ENCODE peak calls at places on chromosome 15, in ten cellular contexts. A is IMR-90, P is heart left ventricle, Y is A549, T is stomach, K is uterus, E is sigmoid colon, C is ovary, F is HCT116, G is esophagus squamous epithelium. W is an unnamed sample.

GRCh38 chr15:101453123-101454120 is 36.1 kb downstream of the PCSK6 start:
- DNase-seq in A (no peak), P (no peak), Y (no peak), T (no peak), K (no peak), E (no peak), C (no peak), F (no peak), G (no peak), W (peak)

GRCh38 chr15:73822998-73823397 is 50.4 kb upstream of the TBC1D21 start:
- DNase-seq in A (peak), P (no peak), Y (no peak), T (no peak), K (no peak), E (no peak), C (no peak), F (no peak), G (no peak), W (no peak)

GRCh38 chr15:76293361-76293760 is 17.9 kb downstream of the ETFA start:
- DNase-seq in A (peak), P (no peak), Y (no peak), T (no peak), K (no peak), E (no peak), C (no peak), F (no peak), G (no peak), W (no peak)

GRCh38 chr15:63327648-63328421 is 50.4 kb downstream of the APH1B start:
- DNase-seq in A (no peak), P (peak), Y (no peak), T (no peak), K (no peak), E (no peak), C (no peak), F (no peak), G (no peak), W (no peak)

GRCh38 chr15:52657338-52657737 is 21.9 kb downstream of the ATOSA start:
- DNase-seq in A (peak), P (no peak), Y (no peak), T (no peak), K (no peak), E (no peak), C (no peak), F (no peak), G (no peak), W (no peak)

GRCh38 chr15:40333922-40334492 is 6.7 kb downstream of the CCDC9B start:
- DNase-seq in A (peak), P (peak), Y (no peak), T (no peak), K (no peak), E (peak), C (peak), F (no peak), G (no peak), W (peak)

GRCh38 chr15:52805351-52806283 is 15.5 kb upstream of the ONECUT1 start:
- DNase-seq in A (no peak), P (no peak), Y (no peak), T (no peak), K (no peak), E (no peak), C (no peak), F (no peak), G (no peak), W (no peak)

GRCh38 chr15:71451080-71451479 is 335.8 kb downstream of the THSD4 start:
- DNase-seq in A (no peak), P (no peak), Y (no peak), T (no peak), K (no peak), E (no peak), C (no peak), F (no peak), G (no peak), W (no peak)

GRCh38 chr15:68678746-68679145 is 100.0 kb downstream of the CORO2B start:
- DNase-seq in A (no peak), P (no peak), Y (no peak), T (no peak), K (no peak), E (peak), C (no peak), F (no peak), G (no peak), W (no peak)

GRCh38 chr15:87348746-87349145 is 907.8 kb downstream of the NTRK3 start:
- DNase-seq in A (peak), P (no peak), Y (no peak), T (no peak), K (no peak), E (no peak), C (no peak), F (no peak), G (no peak), W (no peak)

GRCh38 chr15:84400820-84401219 is 165.2 kb downstream of the GOLGA6L4 start:
- DNase-seq in A (no peak), P (peak), Y (no peak), T (no peak), K (no peak), E (no peak), C (peak), F (no peak), G (no peak), W (no peak)

GRCh38 chr15:81327526-81327925 is 3.6 kb upstream of the STARD5 start:
- DNase-seq in A (peak), P (no peak), Y (no peak), T (no peak), K (no peak), E (no peak), C (no peak), F (no peak), G (no peak), W (no peak)

GRCh38 chr15:95929232-95929846 is 401.2 kb upstream of the NR2F2 start:
- DNase-seq in A (peak), P (no peak), Y (no peak), T (no peak), K (no peak), E (no peak), C (no peak), F (no peak), G (no peak), W (no peak)

GRCh38 chr15:29141206-29141907 is 128.3 kb downstream of the NSMCE3 start:
- DNase-seq in A (no peak), P (no peak), Y (no peak), T (peak), K (no peak), E (no peak), C (no peak), F (no peak), G (no peak), W (no peak)

GRCh38 chr15:36599824-36600365 is 20.5 kb downstream of the CDIN1 start:
- DNase-seq in A (no peak), P (no peak), Y (no peak), T (no peak), K (no peak), E (no peak), C (no peak), F (no peak), G (no peak), W (no peak)

GRCh38 chr15:94607176-94607654 is 375.9 kb downstream of the MCTP2 start:
- DNase-seq in A (no peak), P (peak), Y (no peak), T (no peak), K (no peak), E (peak), C (peak), F (no peak), G (no peak), W (peak)

GRCh38 chr15:85403745-85404144 is 23.3 kb downstream of the AKAP13 start:
- DNase-seq in A (peak), P (no peak), Y (no peak), T (no peak), K (no peak), E (no peak), C (no peak), F (no peak), G (no peak), W (no peak)

GRCh38 chr15:29105151-29105785 is 164.4 kb downstream of the NSMCE3 start:
- DNase-seq in A (no peak), P (no peak), Y (no peak), T (no peak), K (no peak), E (no peak), C (no peak), F (no peak), G (no peak), W (no peak)

GRCh38 chr15:38871638-38872037 is 307.0 kb upstream of the RASGRP1 start:
- DNase-seq in A (no peak), P (no peak), Y (no peak), T (no peak), K (no peak), E (no peak), C (no peak), F (no peak), G (no peak), W (no peak)

GRCh38 chr15:38876211-38876610 is 311.6 kb upstream of the RASGRP1 start:
- DNase-seq in A (peak), P (no peak), Y (no peak), T (no peak), K (no peak), E (no peak), C (no peak), F (no peak), G (no peak), W (no peak)

GRCh38 chr15:38873151-38873550 is 308.5 kb upstream of the RASGRP1 start:
- DNase-seq in A (no peak), P (no peak), Y (no peak), T (no peak), K (no peak), E (no peak), C (no peak), F (no peak), G (no peak), W (no peak)

GRCh38 chr15:38874464-38874863 is 309.9 kb upstream of the RASGRP1 start:
- DNase-seq in A (no peak), P (no peak), Y (no peak), T (no peak), K (no peak), E (no peak), C (no peak), F (no peak), G (no peak), W (no peak)

GRCh38 chr15:38872732-38873131 is 308.1 kb upstream of the RASGRP1 start:
- DNase-seq in A (no peak), P (no peak), Y (no peak), T (no peak), K (no peak), E (no peak), C (no peak), F (no peak), G (no peak), W (no peak)
- TF ChIP-seq POLR2A in A (no peak), P (no peak), Y (no peak), T (no peak), K (no peak), E (no peak), C (no peak), F (no peak), G (no peak), W (no peak)

GRCh38 chr15:99979371-99979770 is 246.1 kb upstream of the LYSMD4 start:
- DNase-seq in A (no peak), P (no peak), Y (no peak), T (no peak), K (no peak), E (no peak), C (no peak), F (no peak), G (no peak), W (no peak)
- TF ChIP-seq CTCF in A (no peak), P (no peak), Y (no peak), T (no peak), K (no peak), E (no peak), C (no peak), F (no peak), G (no peak), W (no peak)

DNA sequence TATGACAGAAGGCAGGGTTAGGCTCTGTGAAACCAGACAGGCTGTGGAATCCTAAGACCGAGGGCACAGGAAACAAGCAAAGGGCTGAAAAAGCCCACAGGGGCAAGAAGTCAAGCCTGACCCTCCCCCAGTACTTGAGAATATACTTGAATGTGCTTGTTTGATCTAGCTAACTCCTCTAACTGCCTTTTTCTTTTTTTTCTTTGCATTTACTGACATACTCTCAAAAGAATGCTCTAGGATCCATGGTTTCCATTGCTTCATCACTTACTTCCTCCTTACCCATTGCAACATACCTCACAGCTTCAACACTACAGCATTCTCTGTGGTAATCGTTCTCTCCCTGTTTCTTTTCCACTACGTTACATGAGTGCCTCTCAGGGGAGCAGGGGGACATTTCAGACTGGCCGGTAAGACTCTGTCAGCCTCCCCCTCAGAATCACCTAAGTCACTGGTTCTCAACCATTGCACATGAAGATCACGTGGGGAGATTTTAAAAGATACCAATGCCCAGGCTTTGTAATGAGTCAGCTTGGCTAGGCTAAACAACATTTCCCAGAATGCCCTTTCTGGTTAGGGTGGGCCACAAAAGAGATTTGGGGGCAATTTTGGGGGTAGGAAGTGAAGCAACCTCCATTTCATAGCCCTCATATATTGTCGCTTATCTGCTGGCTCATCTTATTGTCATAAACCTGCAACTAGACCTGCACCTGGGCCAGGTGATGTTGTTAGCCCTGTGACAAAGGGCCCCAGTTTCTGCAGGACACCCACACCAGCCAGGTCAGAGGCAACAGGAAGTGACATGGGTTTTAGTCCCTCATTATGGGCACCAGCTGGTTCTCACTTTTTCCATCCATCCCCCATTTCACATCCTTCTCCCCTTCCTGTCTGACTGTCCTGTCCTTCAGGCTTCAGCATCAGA is 24.6 kb upstream of the RSL24D1 start:
- DNase-seq in A (peak), P (no peak), Y (peak), T (no peak), K (no peak), E (no peak), C (no peak), F (no peak), G (no peak), W (no peak)
- TF ChIP-seq POLR2A in A (peak), P (no peak), Y (no peak), T (no peak), K (no peak), E (no peak), C (no peak), F (no peak), G (no peak), W (no peak)

GRCh38 chr15:75178938-75179772 is 22.5 kb upstream of the C15orf39 start:
- DNase-seq in A (no peak), P (no peak), Y (no peak), T (no peak), K (no peak), E (no peak), C (no peak), F (no peak), G (no peak), W (no peak)

GRCh38 chr15:75179773-75180140 is 21.9 kb upstream of the C15orf39 start:
- DNase-seq in A (no peak), P (no peak), Y (no peak), T (no peak), K (no peak), E (no peak), C (no peak), F (no peak), G (no peak), W (no peak)

GRCh38 chr15:75185271-75186029 is 16.2 kb upstream of the C15orf39 start:
- DNase-seq in A (no peak), P (no peak), Y (no peak), T (no peak), K (no peak), E (no peak), C (peak), F (no peak), G (no peak), W (no peak)

GRCh38 chr15:75181780-75182179 is 19.9 kb upstream of the C15orf39 start:
- DNase-seq in A (no peak), P (no peak), Y (no peak), T (no peak), K (no peak), E (no peak), C (peak), F (no peak), G (no peak), W (no peak)

DNA sequence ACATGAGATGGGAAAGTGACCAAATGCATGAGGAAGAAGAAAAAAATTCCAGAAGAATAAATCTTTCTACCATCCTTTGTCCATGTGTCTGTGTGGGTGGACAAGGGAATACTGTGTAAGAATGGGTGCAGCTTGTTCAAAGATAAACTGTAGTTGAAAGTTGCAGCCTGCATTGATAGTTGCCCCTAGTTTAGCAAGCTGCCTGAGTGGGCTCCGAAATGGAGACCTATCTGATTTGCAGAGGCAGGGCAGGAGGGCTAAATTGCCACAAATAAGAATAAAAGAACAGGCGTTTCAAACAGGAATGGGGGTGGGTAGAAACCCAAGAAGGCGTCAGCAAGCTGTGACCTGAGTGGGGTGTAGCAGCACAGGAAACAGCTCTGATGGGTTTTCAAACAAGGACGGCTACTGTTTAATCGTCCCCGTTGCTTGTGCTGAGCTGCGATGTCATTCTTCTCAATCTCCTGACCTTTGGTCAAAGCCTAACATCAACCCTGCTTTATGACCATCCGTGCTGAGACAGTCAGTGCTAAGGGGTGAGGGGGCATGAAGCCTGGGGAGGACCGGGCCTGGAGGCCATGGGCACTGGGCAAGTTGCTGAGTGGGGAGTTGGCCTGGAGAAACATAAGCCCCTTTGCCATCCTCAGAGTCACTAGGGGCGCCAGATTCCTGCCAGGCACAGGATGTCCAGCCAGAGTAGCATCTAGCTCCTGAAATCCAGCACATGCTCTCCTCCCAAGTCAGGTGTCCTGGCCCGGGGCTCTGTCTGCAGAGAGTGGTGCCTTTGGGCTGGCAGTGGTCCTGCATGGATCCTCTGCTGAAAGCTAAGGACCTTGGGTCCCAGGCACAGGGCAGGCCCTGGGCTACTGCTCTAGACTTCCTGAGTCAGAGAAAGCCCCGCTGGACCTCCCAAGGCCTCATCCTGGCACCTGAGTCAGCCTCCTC is 19.2 kb upstream of the C15orf39 start:
- DNase-seq in A (peak), P (no peak), Y (no peak), T (no peak), K (no peak), E (peak), C (peak), F (no peak), G (no peak), W (no peak)
- TF ChIP-seq CTCF in A (no peak), P (no peak), Y (no peak), T (no peak), K (no peak), E (no peak), C (no peak), F (no peak), G (no peak), W (no peak)

GRCh38 chr15:58331903-58332675 is 99.7 kb upstream of the LIPC start:
- DNase-seq in A (peak), P (peak), Y (peak), T (peak), K (peak), E (peak), C (peak), F (peak), G (peak), W (peak)

GRCh38 chr15:58330836-58331561 is 100.8 kb upstream of the LIPC start:
- DNase-seq in A (no peak), P (no peak), Y (no peak), T (no peak), K (no peak), E (no peak), C (no peak), F (no peak), G (no peak), W (no peak)

GRCh38 chr15:58329781-58330467 is 101.9 kb upstream of the LIPC start:
- DNase-seq in A (no peak), P (no peak), Y (no peak), T (peak), K (no peak), E (no peak), C (no peak), F (no peak), G (no peak), W (no peak)

GRCh38 chr15:58331562-58331902 is 100.3 kb upstream of the LIPC start:
- DNase-seq in A (no peak), P (no peak), Y (no peak), T (no peak), K (no peak), E (no peak), C (no peak), F (no peak), G (no peak), W (no peak)

GRCh38 chr15:58330468-58330793 is 101.4 kb upstream of the LIPC start:
- DNase-seq in A (no peak), P (no peak), Y (no peak), T (no peak), K (no peak), E (no peak), C (no peak), F (no peak), G (no peak), W (no peak)
- TF ChIP-seq POLR2A in A (no peak), P (no peak), Y (no peak), T (no peak), K (no peak), E (no peak), C (no peak), F (no peak), G (no peak), W (no peak)

GRCh38 chr15:48109856-48110531 is 10.8 kb upstream of the SLC24A5 start:
- DNase-seq in A (no peak), P (no peak), Y (no peak), T (no peak), K (no peak), E (no peak), C (no peak), F (no peak), G (no peak), W (no peak)

GRCh38 chr15:48109212-48109611 is 11.6 kb upstream of the SLC24A5 start:
- DNase-seq in A (no peak), P (no peak), Y (no peak), T (no peak), K (no peak), E (no peak), C (no peak), F (no peak), G (no peak), W (no peak)

GRCh38 chr15:48112242-48112641 is 8.5 kb upstream of the SLC24A5 start:
- DNase-seq in A (peak), P (no peak), Y (no peak), T (no peak), K (no peak), E (no peak), C (no peak), F (peak), G (no peak), W (no peak)
- TF ChIP-seq CTCF in A (peak), P (peak), Y (peak), T (no peak), K (no peak), E (peak), C (no peak), F (no peak), G (no peak), W (no peak)

GRCh38 chr15:64816452-64816851 is 9.0 kb downstream of the PIF1 start:
- DNase-seq in A (no peak), P (no peak), Y (no peak), T (no peak), K (no peak), E (no peak), C (no peak), F (no peak), G (no peak), W (no peak)
- TF ChIP-seq POLR2A in A (no peak), P (no peak), Y (no peak), T (no peak), K (no peak), E (no peak), C (no peak), F (no peak), G (no peak), W (no peak)